ENCODE peak calls at places on chromosomes 11 and 22, in four cellular contexts. J, K, W and U are unnamed samples.
A peak's percentile ranks its signal among the peaks of the same experiment; 100 is the strongest.

GRCh38 chr11:121595717-121596156 is 143.0 kb upstream of the SORL1-AS1 start:
- DNase-seq in K (peak; percentile 45), J (no peak), W (no peak), U (peak; percentile 64)

GRCh38 chr11:128905345-128906184 is 14.4 kb downstream of the KCNJ5 start:
- DNase-seq in W (no peak), K (peak; percentile 50), J (peak; percentile 27), U (no peak)

GRCh38 chr11:85679581-85679980 is 6.4 kb downstream of the CCDC89 start:
- DNase-seq in J (no peak), W (no peak), K (no peak), U (no peak)

GRCh38 chr11:326842-327580 is 6.4 kb upstream of the IFITM3 start:
- DNase-seq in K (peak; percentile 92), W (peak; percentile 84), J (peak; percentile 81), U (peak; percentile 90)

GRCh38 chr22:43978558-43978957 is 23.3 kb downstream of the SAMM50 start:
- DNase-seq in J (no peak), W (no peak), K (no peak), U (no peak)

GRCh38 chr11:68936676-68937620 is 33.3 kb downstream of the IGHMBP2 start:
- DNase-seq in J (no peak), W (no peak), K (no peak), U (no peak)

GRCh38 chr22:28801845-28802594 is 1.7 kb upstream of the XBP1 start:
- DNase-seq in W (no peak), J (no peak), K (no peak), U (peak; percentile 31)

GRCh38 chr11:45237666-45238348 is 48.3 kb downstream of the SYT13 start:
- DNase-seq in J (no peak), K (no peak), W (no peak), U (peak; percentile 37)

GRCh38 chr11:92192141-92192540 is 32.5 kb upstream of the FAT3 start:
- DNase-seq in K (no peak), J (no peak), W (no peak), U (no peak)

GRCh38 chr11:132920391-132921095 is 611.8 kb downstream of the OPCML start:
- DNase-seq in J (no peak), W (no peak), K (no peak), U (no peak)

GRCh38 chr11:118374729-118375128 is 15.3 kb downstream of the UBE4A start:
- DNase-seq in J (no peak), W (no peak), K (no peak), U (no peak)

GRCh38 chr22:38070250-38070921 is 13.2 kb downstream of the PICK1 start:
- DNase-seq in W (no peak), K (peak; percentile 23), J (peak; percentile 7), U (no peak)
- H3K4me1 ChIP-seq in W (peaks cover 44% of the 10 kb centered on the region), K (peaks cover 18% of the 10 kb centered on the region), J (peaks cover 55% of the 10 kb centered on the region), U (peaks cover 58% of the 10 kb centered on the region)

GRCh38 chr11:72635309-72635915 is 38.8 kb downstream of the PDE2A start:
- DNase-seq in W (no peak), K (no peak), J (no peak), U (no peak)

GRCh38 chr11:72635931-72636330 is 38.3 kb downstream of the PDE2A start:
- DNase-seq in K (peak; percentile 56), J (no peak), W (no peak), U (no peak)

GRCh38 chr11:72639475-72640375 is 34.5 kb downstream of the PDE2A start:
- DNase-seq in J (no peak), W (peak; percentile 52), K (peak; percentile 75), U (no peak)

GRCh38 chr11:72637926-72638325 is 36.3 kb downstream of the PDE2A start:
- DNase-seq in K (no peak), J (no peak), W (no peak), U (no peak)

DNA sequence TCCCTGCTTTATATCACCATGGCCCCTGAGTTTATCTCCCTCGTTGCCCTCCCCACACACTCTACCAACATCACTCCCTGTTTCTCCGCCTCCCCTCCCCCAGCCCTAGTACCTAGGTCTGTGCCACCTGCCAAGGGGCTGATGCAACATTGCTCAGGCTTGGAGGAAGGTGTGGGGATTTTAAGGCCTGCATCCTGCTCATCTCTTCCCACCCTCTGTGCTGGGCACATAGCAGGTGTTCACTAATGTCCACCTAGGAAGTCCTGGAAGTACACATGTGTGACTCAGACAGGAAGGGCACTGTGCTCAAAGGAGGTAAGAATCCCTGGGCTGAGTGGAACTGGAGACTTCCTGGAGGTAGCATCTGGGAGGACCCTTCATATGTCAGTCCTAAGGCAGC is 37.0 kb downstream of the PDE2A start:
- DNase-seq in J (no peak), W (no peak), K (no peak), U (no peak)
- H3K4me1 ChIP-seq in J (peaks cover 12% of the 10 kb centered on the region), W (peaks cover 95% of the 10 kb centered on the region), K (peaks cover 26% of the 10 kb centered on the region), U (peaks cover 14% of the 10 kb centered on the region)

DNA sequence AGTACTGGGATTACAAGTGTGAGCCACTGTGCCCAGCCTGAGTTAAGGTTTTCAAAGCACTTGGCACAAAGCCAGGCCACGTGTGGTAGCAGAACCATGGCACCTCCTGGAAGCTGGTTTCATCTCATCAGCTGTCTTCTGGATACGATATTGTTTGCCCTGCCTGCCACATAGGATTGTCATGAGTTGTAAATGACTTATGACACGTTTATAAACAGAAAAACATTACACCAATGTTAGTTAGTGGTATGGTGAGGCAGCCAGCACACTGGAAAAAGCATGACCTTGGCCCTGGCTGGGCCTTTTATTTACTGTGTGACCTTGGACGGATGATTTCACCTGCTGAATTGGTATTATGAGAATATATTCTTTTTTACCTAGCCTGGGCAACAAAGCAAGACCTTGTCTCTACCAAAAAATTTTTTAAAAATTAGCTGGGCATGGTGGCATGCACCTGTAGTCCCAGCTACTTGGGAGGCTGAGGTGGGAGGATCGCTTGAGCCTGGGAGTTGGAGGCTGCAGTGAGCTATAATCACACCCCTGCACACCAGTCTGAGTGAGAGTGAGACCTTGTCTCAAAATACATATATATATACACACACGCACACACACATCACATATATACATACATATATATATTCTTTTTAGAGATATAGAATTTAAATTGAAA is 24.0 kb upstream of the MYH9 start:
- DNase-seq in W (no peak), J (no peak), K (no peak), U (no peak)
- H3K4me1 ChIP-seq in W (peaks cover 12% of the 10 kb centered on the region), J (peaks cover 12% of the 10 kb centered on the region), K (peaks cover 8% of the 10 kb centered on the region), U (no peaks in the 10 kb centered on the region)

GRCh38 chr11:16167706-16168487 is 188.4 kb downstream of the SOX6 start:
- DNase-seq in K (no peak), J (no peak), W (no peak), U (no peak)
- H3K4me1 ChIP-seq in K (no peaks in the 10 kb centered on the region), J (no peaks in the 10 kb centered on the region), W (peaks cover 18% of the 10 kb centered on the region), U (no peaks in the 10 kb centered on the region)